ENCODE peak calls at places on chromosome 1, in six cellular contexts. H is CD8-positive, alpha-beta T cell; S is tibial nerve; O is breast epithelium; C is sigmoid colon; N is GM12878. J is an unnamed sample. For H3K4me1 and H3K36me3, the result is how much of the 10 kb centered on the place peaks cover.

GRCh38 chr1:231508941-231509340 is 19.5 kb upstream of the TSNAX start:
- DNase-seq in H (no peak), S (no peak), O (no peak), C (no peak), N (no peak), J (no peak)

GRCh38 chr1:13582713-13583443 is 754 bp upstream of the PDPN start:
- DNase-seq in H (no peak), S (no peak), O (no peak), C (no peak), N (no peak), J (no peak)

GRCh38 chr1:23098463-23099170 is 70.0 kb downstream of the LUZP1 start:
- DNase-seq in H (peak), S (peak), O (no peak), C (peak), N (no peak), J (no peak)

GRCh38 chr1:88800382-88801051 is 90.8 kb downstream of the GTF2B start:
- DNase-seq in H (peak), S (no peak), O (no peak), C (no peak), N (no peak), J (no peak)

GRCh38 chr1:172167801-172168596 is 252.5 kb upstream of the C1orf105 start:
- DNase-seq in H (no peak), S (no peak), O (no peak), C (no peak), N (no peak), J (no peak)

GRCh38 chr1:46551597-46552095 is at the start of gene KNCN:
- DNase-seq in H (no peak), S (no peak), O (no peak), C (no peak), N (no peak), J (no peak)

GRCh38 chr1:12047120-12047876 is 15.8 kb upstream of the TNFRSF8 start:
- DNase-seq in H (no peak), S (no peak), O (no peak), C (no peak), N (peak), J (no peak)

GRCh38 chr1:154414606-154415005 is 9.5 kb downstream of the IL6R start:
- DNase-seq in H (no peak), S (no peak), O (no peak), C (peak), N (no peak), J (no peak)

GRCh38 chr1:154803203-154803920 is 66.7 kb downstream of the KCNN3 start:
- DNase-seq in H (no peak), S (no peak), O (no peak), C (no peak), N (no peak), J (peak)

GRCh38 chr1:1889847-1890505 is 911 bp downstream of the GNB1 start:
- DNase-seq in H (peak), S (no peak), O (no peak), C (no peak), N (no peak), J (peak)

GRCh38 chr1:28971980-28972771 is 57.8 kb downstream of the EPB41 start:
- DNase-seq in H (no peak), S (no peak), O (no peak), C (peak), N (no peak), J (no peak)

GRCh38 chr1:58620926-58621325 is 43.9 kb upstream of the TACSTD2 start:
- DNase-seq in H (no peak), S (no peak), O (no peak), C (no peak), N (no peak), J (no peak)

GRCh38 chr1:66303646-66304045 is 230.3 kb upstream of the SGIP1 start:
- DNase-seq in H (no peak), S (no peak), O (no peak), C (no peak), N (no peak), J (no peak)

GRCh38 chr1:64886877-64887276 is 79.5 kb downstream of the JAK1 start:
- DNase-seq in H (no peak), S (no peak), O (no peak), C (no peak), N (no peak), J (no peak)
- H3K4me1 ChIP-seq in H (half or more), S (under half), O (under half), C (under half), N (under half), J (under half)

GRCh38 chr1:109075531-109076490 is at the start of gene TAF13:
- DNase-seq in H (peak), S (peak), O (peak), C (peak), N (peak), J (peak)
- TF ChIP-seq CTCF in H (no peak), S (peak), O (peak), C (peak), N (no peak), J (no peak)

GRCh38 chr1:160608057-160608456 is 28.8 kb upstream of the CD84 start:
- DNase-seq in H (no peak), S (no peak), O (no peak), C (no peak), N (no peak), J (no peak)
- H3K36me3 ChIP-seq in H (under half), S (under half), O (under half), C (under half), N (under half), J (under half)

DNA sequence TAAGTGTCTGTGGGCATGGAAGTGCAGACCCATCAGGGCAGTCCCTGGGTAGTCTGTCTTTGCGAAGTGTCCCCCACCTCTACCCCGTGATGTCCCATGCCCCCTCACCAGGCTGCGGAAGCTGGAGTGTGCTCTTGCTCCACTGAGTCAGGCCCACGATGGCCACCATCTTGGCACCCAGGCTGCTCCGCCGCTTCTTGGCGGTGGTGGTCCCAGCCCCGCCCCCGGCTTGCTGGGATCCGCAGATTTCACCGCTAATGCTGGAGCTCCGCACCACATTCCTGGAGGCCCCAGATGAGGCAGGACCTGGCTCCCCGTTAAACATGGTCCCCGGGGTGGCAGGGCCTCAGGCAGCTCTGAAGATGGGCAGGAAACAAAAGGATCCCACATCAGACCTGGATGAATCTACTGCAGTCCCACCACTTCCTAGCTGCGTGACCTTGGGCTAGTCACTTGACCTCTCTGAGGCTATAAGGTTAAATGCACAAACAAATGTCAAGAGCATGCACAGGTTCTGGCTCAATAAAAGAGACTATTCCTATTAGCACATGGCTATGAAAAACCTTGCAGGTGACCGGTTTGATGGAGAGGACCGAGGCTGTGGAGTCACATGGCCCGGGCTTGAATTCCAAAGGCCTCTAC is 23.8 kb downstream of the RIMS3 start:
- DNase-seq in H (no peak), S (no peak), O (no peak), C (no peak), N (no peak), J (no peak)
- H3K4me1 ChIP-seq in H (under half), S (under half), O (under half), C (under half), N (under half), J (under half)

GRCh38 chr1:234743866-234744581 is 134.0 kb upstream of the IRF2BP2 start:
- DNase-seq in H (no peak), S (no peak), O (no peak), C (no peak), N (no peak), J (no peak)
- TF ChIP-seq CTCF in H (no peak), S (no peak), O (no peak), C (no peak), N (no peak), J (no peak)

DNA sequence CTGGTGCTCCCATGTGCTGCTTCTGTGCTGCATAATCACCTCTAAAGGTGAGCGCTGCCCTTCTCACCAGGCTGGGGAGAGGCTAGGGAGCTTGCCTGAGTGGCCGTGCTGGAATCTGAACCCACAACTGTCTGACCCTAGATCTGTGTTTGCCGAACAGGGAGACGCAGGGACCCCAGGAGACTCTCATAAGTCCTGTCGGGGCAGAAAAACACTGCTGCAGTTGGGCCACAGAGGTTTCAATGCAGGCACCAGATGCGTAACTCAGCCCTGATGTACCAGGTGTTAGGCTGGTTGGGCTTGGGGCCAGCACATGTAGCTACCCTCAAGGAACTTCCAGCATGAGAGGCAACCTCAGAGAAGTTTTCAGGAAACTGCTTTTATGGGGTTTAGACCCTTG is 49.5 kb upstream of the DMRTB1 start:
- DNase-seq in H (no peak), S (no peak), O (no peak), C (peak), N (no peak), J (no peak)
- H3K36me3 ChIP-seq in H (under half), S (under half), O (under half), C (under half), N (under half), J (under half)